ENCODE peak calls at places on chromosomes 2 and 18, in ten cellular contexts. Y, I, W, M, N, O, L, E, J and P are unnamed samples. For H3K36me3 and H3K9me3, the result is how much of the 10 kb centered on the place peaks cover.

GRCh38 chr18:10530852-10531251 is 5.0 kb downstream of the NAPG start:
- DNase-seq in Y (peak), I (no peak), W (no peak), M (peak), N (no peak), O (no peak), L (no peak), E (no peak), J (no peak), P (no peak)

GRCh38 chr2:134281815-134282419 is 28.0 kb downstream of the MGAT5 start:
- DNase-seq in Y (no peak), I (no peak), W (no peak), M (no peak), N (no peak), O (no peak), L (no peak), E (no peak), J (no peak), P (no peak)

GRCh38 chr2:187875271-187875670 is 321.0 kb upstream of the TFPI start:
- DNase-seq in Y (no peak), I (no peak), W (no peak), M (no peak), N (no peak), O (no peak), L (no peak), E (no peak), J (no peak), P (no peak)

GRCh38 chr2:158837645-158838044 is 42.5 kb downstream of the DAPL1 start:
- DNase-seq in Y (no peak), I (no peak), W (no peak), M (no peak), N (no peak), O (no peak), L (no peak), E (no peak), J (no peak), P (peak)

GRCh38 chr18:22494771-22495170 is 77.1 kb upstream of the CTAGE1 start:
- DNase-seq in Y (no peak), I (no peak), W (no peak), M (no peak), N (no peak), O (no peak), L (no peak), E (no peak), J (no peak), P (no peak)

GRCh38 chr2:37858197-37858711 is 66.8 kb upstream of the RMDN2 start:
- DNase-seq in Y (no peak), I (no peak), W (peak), M (no peak), N (no peak), O (no peak), L (no peak), E (no peak), J (no peak), P (peak)

GRCh38 chr2:144834954-144835633 is 315.2 kb upstream of the ZEB2 start:
- DNase-seq in Y (peak), I (no peak), W (no peak), M (no peak), N (peak), O (no peak), L (no peak), E (no peak), J (no peak), P (peak)

GRCh38 chr2:25490220-25490619 is 148.5 kb upstream of the DNMT3A start:
- DNase-seq in Y (no peak), I (no peak), W (no peak), M (no peak), N (no peak), O (no peak), L (no peak), E (no peak), J (no peak), P (no peak)

GRCh38 chr18:44909191-44909719 is 228.6 kb downstream of the SETBP1 start:
- DNase-seq in Y (no peak), I (no peak), W (no peak), M (no peak), N (no peak), O (peak), L (no peak), E (no peak), J (no peak), P (no peak)

GRCh38 chr2:121285077-121285449 is at the start of gene TFCP2L1:
- DNase-seq in Y (peak), I (no peak), W (peak), M (no peak), N (no peak), O (no peak), L (peak), E (peak), J (peak), P (peak)

GRCh38 chr2:186848873-186849578 is at the start of gene ZSWIM2:
- DNase-seq in Y (no peak), I (no peak), W (peak), M (no peak), N (peak), O (no peak), L (peak), E (peak), J (peak), P (peak)

GRCh38 chr18:38362286-38362792 is 796.7 kb upstream of the CELF4 start:
- DNase-seq in Y (no peak), I (no peak), W (no peak), M (no peak), N (no peak), O (no peak), L (no peak), E (no peak), J (no peak), P (no peak)

GRCh38 chr18:13379930-13380665 is 161.5 kb downstream of the LDLRAD4 start:
- DNase-seq in Y (no peak), I (no peak), W (no peak), M (no peak), N (no peak), O (no peak), L (no peak), E (no peak), J (no peak), P (no peak)

GRCh38 chr2:101802329-101802728 is 104.8 kb downstream of the MAP4K4 start:
- DNase-seq in Y (no peak), I (no peak), W (no peak), M (peak), N (no peak), O (no peak), L (no peak), E (peak), J (no peak), P (no peak)

GRCh38 chr2:9378433-9379371 is 44.6 kb downstream of the ITGB1BP1 start:
- DNase-seq in Y (no peak), I (no peak), W (no peak), M (no peak), N (peak), O (no peak), L (no peak), E (peak), J (peak), P (peak)

GRCh38 chr2:241268716-241269445 is 46.6 kb downstream of the HDLBP start:
- DNase-seq in Y (no peak), I (no peak), W (no peak), M (peak), N (no peak), O (no peak), L (no peak), E (no peak), J (no peak), P (no peak)

GRCh38 chr2:241269707-241270520 is 45.6 kb downstream of the HDLBP start:
- DNase-seq in Y (no peak), I (no peak), W (no peak), M (no peak), N (no peak), O (no peak), L (peak), E (peak), J (peak), P (no peak)

GRCh38 chr2:241267249-241268067 is 48.0 kb downstream of the HDLBP start:
- DNase-seq in Y (no peak), I (no peak), W (no peak), M (no peak), N (no peak), O (no peak), L (no peak), E (no peak), J (no peak), P (no peak)

GRCh38 chr2:241270531-241270930 is 44.9 kb downstream of the HDLBP start:
- DNase-seq in Y (no peak), I (no peak), W (no peak), M (no peak), N (no peak), O (no peak), L (no peak), E (no peak), J (no peak), P (no peak)

GRCh38 chr2:241268306-241268705 is 47.2 kb downstream of the HDLBP start:
- DNase-seq in Y (no peak), I (no peak), W (no peak), M (no peak), N (no peak), O (no peak), L (no peak), E (no peak), J (no peak), P (no peak)
- H3K4me3 ChIP-seq in Y (no peak), I (no peak), W (no peak), M (no peak), N (no peak), O (no peak), L (no peak), E (no peak), J (no peak), P (no peak)

DNA sequence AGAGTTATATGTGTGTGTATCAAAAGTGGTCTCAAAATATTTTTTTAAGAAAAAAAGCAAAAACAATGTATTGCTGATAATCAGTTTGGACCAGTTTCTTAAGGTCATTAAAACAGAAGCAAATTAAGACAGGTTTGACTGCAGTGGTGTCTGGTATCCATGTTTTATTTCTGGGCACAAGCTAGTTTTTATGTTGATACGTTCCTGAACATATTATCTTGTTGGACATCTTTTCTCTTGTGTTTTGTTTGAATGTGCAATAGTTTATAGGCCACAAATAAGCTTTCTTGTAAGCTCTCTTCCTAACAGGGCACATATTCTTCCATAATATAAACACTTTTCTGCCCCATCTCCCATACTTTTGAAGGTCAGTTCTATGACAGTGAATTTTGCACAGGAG is 74.6 kb upstream of the FAM117B start:
- DNase-seq in Y (no peak), I (no peak), W (no peak), M (no peak), N (no peak), O (no peak), L (no peak), E (no peak), J (no peak), P (no peak)
- H3K36me3 ChIP-seq in Y (under half), I (under half), W (under half), M (under half), N (half or more), O (under half), L (under half), E (under half), J (half or more), P (under half)

GRCh38 chr18:78127041-78127440 is 852.6 kb upstream of the SALL3 start:
- DNase-seq in Y (no peak), I (no peak), W (no peak), M (no peak), N (no peak), O (no peak), L (no peak), E (no peak), J (no peak), P (no peak)

GRCh38 chr18:78123144-78123909 is 856.3 kb upstream of the SALL3 start:
- DNase-seq in Y (no peak), I (no peak), W (no peak), M (no peak), N (no peak), O (no peak), L (no peak), E (no peak), J (no peak), P (no peak)

GRCh38 chr18:78126106-78126505 is 853.5 kb upstream of the SALL3 start:
- DNase-seq in Y (no peak), I (no peak), W (no peak), M (no peak), N (no peak), O (no peak), L (no peak), E (no peak), J (no peak), P (no peak)

GRCh38 chr18:78125497-78125896 is 854.1 kb upstream of the SALL3 start:
- DNase-seq in Y (no peak), I (no peak), W (no peak), M (no peak), N (no peak), O (no peak), L (no peak), E (no peak), J (no peak), P (no peak)

DNA sequence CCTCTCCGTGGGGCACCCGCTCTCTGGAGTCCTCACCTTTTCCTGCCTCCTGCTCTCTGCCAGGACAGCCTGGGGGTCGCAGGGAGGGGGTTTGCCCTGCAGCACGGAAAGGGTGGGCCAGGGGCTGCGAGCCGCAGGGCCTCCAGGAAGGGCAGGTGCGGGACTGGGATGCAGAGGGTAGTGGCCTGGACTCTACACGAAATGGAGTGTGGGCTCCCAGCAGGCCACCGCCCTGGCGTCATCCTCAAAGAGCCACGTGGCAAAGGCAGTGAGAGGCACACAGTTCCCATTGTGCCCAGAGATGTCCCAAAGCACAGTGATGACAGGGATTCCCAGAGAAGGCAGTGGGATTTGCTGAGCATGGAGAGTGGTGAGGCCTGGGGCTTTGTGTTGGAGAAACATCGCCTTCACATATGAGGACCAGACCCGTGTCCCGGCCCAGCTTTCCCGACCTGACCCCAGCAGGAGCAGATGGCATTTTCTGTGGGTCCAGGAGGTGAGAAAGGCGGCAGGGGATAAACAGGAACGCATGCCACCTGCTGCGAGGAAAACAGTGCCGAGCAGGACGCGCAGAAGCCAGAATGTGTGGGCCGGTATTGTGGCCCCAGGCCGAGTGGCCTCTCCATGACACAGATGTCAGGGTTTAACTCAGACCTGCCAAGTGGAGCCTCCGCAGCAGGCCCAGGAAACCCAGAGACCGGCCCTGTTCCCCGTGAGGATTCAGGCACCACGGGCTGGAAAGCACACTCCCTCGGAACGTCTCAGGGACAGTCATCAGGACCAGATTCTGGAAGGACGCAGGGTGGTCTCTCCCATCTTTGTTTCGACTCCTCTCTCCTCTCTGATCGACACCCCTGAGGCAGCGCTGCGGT is 855.5 kb upstream of the SALL3 start:
- DNase-seq in Y (no peak), I (no peak), W (no peak), M (no peak), N (no peak), O (no peak), L (no peak), E (no peak), J (no peak), P (no peak)
- H3K9me3 ChIP-seq in Y (under half), I (half or more), W (under half), M (under half), N (under half), O (under half), L (under half), E (under half), J (under half), P (under half)

GRCh38 chr18:3452750-3453539 is 3.0 kb downstream of the TGIF1 start:
- DNase-seq in Y (no peak), I (no peak), W (no peak), M (no peak), N (no peak), O (no peak), L (no peak), E (no peak), J (no peak), P (peak)

GRCh38 chr18:3449702-3450357 is at the start of gene TGIF1:
- DNase-seq in Y (peak), I (peak), W (peak), M (peak), N (peak), O (peak), L (peak), E (peak), J (peak), P (peak)

GRCh38 chr18:3450358-3451107 is 561 bp downstream of the TGIF1 start:
- DNase-seq in Y (peak), I (no peak), W (peak), M (no peak), N (peak), O (peak), L (peak), E (peak), J (peak), P (peak)

GRCh38 chr18:3451989-3452749 is 2.2 kb downstream of the TGIF1 start:
- DNase-seq in Y (peak), I (no peak), W (peak), M (no peak), N (peak), O (peak), L (peak), E (peak), J (peak), P (peak)

DNA sequence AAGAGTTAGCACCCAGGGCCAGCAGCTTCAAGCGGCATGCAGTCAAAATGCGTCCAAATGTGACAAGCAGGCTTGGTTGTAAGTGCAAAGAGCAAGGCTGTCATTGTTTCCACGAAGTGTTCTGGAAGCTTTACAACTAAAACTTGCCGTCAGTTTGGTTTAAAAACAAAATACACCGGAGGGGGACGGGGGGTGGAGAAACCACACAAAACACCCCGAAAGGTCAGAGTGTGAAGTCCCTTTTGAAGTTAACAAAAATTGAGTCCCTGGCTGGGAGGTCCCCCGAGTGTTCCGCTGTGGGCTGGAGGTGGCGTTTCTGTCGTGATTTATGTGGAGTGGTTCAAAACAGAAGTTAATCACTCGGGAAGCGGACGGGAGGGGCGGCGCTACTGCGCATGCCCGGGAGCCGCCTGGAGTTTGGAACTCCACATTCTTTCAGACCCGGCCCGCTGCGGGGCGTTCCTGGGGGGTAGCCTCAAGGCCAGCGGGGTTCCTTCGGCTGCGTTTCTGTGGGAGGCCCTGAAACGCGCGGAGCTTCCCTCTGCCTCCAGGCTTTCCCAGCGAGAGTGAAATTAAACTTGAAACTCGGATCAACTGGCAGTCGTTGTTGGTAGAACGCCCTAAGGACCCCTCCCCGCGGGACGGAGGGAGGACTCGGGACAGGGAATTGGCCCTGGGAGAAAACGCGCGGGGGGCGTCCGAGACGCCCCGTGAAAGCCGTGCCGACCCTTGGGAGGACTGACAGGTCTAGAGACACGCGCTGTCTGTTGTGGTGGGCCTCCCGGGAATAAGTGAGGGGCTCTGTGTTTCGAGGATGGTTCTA is 1.4 kb downstream of the TGIF1 start:
- DNase-seq in Y (peak), I (no peak), W (peak), M (peak), N (peak), O (peak), L (peak), E (peak), J (peak), P (peak)
- H3K4me3 ChIP-seq in Y (peak), I (peak), W (peak), M (peak), N (peak), O (peak), L (peak), E (peak), J (peak), P (peak)

DNA sequence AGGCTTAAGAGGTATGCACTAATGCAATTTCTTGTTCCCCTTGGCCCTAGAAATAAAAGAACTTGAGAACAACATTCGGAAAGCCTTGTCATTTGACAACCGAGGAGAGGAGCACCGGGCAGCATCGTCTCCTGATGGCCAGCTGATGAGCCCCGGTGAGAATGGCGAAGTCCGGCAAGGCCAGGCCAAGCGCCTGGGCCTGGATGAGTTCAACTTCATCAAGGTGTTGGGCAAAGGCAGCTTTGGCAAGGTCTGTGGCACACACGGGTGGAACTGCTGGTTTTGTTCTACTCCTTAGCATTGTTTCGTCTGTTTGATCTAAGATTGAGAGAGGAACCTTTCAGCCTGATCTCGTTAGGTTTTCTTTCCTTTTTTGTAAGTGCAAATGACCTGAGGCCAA is 289.8 kb upstream of the EPAS1 start:
- DNase-seq in Y (no peak), I (no peak), W (no peak), M (no peak), N (no peak), O (no peak), L (no peak), E (no peak), J (no peak), P (no peak)
- H3K36me3 ChIP-seq in Y (under half), I (under half), W (under half), M (under half), N (half or more), O (under half), L (under half), E (under half), J (under half), P (half or more)

DNA sequence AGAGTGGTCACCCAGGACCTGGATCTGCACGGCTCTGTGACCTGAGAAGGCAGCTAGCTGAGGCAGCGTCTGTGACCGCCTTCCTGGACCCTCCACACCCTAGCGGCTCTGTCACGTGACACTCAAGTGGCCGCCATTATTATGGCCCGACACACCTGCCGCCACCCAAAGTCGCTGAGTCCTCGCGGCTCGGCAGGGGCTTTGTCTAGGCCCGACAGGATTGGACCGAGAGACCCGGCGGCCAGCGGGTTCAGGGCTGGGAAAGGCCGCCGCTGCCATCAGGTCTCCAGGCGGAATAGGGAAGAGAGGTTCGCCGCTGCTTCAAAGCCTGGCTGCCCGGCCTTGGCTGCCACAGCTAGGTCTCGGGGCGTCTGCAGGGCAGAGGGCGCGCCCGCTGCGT is 1162.5 kb upstream of the LRRTM1 start:
- DNase-seq in Y (no peak), I (no peak), W (no peak), M (no peak), N (peak), O (no peak), L (no peak), E (no peak), J (peak), P (no peak)
- H3K9me3 ChIP-seq in Y (under half), I (under half), W (under half), M (under half), N (under half), O (under half), L (under half), E (under half), J (under half), P (under half)

DNA sequence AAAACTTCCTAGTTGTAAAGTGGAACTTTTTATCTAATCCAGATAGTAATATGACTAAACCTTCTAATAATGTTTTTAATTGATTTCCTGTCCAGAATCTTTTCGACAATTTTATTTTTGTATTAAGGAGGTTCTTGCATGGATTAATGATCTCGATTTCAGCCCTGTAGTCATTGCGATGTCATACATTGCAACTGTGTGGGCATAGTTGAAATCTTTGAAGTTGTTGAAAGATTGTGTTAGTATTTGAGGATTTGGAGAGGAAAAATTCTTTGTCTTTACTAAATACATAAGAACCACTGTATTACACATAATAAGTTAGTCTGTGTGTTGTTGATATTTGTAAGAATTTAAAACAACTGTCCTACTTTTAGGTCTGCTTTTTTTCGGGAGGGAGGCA is 31.1 kb downstream of the ACSL3 start:
- DNase-seq in Y (no peak), I (no peak), W (no peak), M (no peak), N (no peak), O (no peak), L (no peak), E (no peak), J (no peak), P (no peak)
- H3K4me3 ChIP-seq in Y (no peak), I (no peak), W (no peak), M (peak), N (no peak), O (no peak), L (no peak), E (no peak), J (peak), P (no peak)